ENCODE peak calls at places on chromosomes 2 and 18, in five cellular contexts. H is dorsolateral prefrontal cortex; U is CD8-positive, alpha-beta T cell; X is neural progenitor cell; N is GM06990. D is an unnamed sample.

GRCh38 chr2:43026451-43027102 is 199.8 kb downstream of the ZFP36L2 start:
- DNase-seq in H (no peak), U (no peak), X (no peak), N (no peak), D (no peak)

GRCh38 chr2:20674309-20674965 is 7.5 kb downstream of the GDF7 start:
- DNase-seq in H (no peak), U (no peak), X (no peak), N (no peak), D (no peak)

GRCh38 chr18:57811477-57812125 is 8.5 kb upstream of the ATP8B1 start:
- DNase-seq in H (no peak), U (no peak), X (no peak), N (no peak), D (peak; percentile 19)

GRCh38 chr2:102334471-102334870 is 21.1 kb upstream of the IL18R1 start:
- DNase-seq in H (no peak), U (no peak), X (no peak), N (no peak), D (no peak)

GRCh38 chr2:28395334-28396061 is 2.8 kb downstream of the FOSL2 start:
- DNase-seq in H (no peak), U (no peak), X (no peak), N (no peak), D (peak; percentile 85)

GRCh38 chr2:205696541-205697441 is 14.5 kb downstream of the NRP2 start:
- DNase-seq in H (peak; percentile 64), U (no peak), X (peak; percentile 57), N (no peak), D (no peak)

GRCh38 chr2:195498176-195498575 is 158.8 kb upstream of the SLC39A10 start:
- DNase-seq in H (peak; percentile 30), U (peak; percentile 72), X (peak; percentile 60), N (no peak), D (no peak)

GRCh38 chr2:128622371-128622770 is 303.7 kb upstream of the HS6ST1 start:
- DNase-seq in H (peak; percentile 39), U (no peak), X (no peak), N (no peak), D (no peak)

DNA sequence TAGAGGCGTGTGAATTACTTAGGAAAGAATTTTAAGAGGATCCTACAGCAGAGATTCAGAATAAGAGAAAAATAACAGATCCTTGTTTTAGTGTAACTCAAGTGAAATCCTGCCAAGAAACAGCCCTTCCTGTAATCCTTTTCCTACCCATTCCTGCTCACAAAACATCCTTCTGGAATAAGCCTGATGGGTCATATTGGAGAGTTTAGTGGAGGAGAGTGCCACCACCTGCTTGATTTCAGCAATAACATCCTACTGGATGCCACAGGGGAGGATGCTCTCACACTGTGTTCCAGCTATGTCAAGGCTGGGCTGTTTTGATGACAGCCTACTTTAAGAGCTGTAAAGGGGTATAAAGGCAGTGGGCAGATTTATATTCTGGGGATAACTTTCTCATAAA is 54.8 kb upstream of the CCDC178 start:
- DNase-seq in H (no peak), U (no peak), X (peak; percentile 70), N (no peak), D (no peak)
- TF ChIP-seq CTCF in H (peak; percentile 38), U (no peak), X (peak; percentile 76), N (peak; percentile 54), D (peak; percentile 22)

GRCh38 chr2:71069376-71069775 is 928 bp downstream of the NAGK start:
- DNase-seq in H (no peak), U (no peak), X (no peak), N (no peak), D (no peak)
- H3K4me3 ChIP-seq in H (peak overlapping the region; percentile 100), U (peak overlapping the region; percentile 77), X (peak overlapping the region; percentile 62), N (peak overlapping the region; percentile 79), D (peak overlapping the region; percentile 89)

GRCh38 chr2:110124038-110124825 is 8.6 kb upstream of the MALL start:
- DNase-seq in H (no peak), U (no peak), X (no peak), N (no peak), D (no peak)
- TF ChIP-seq CTCF in H (no peak), U (no peak), X (no peak), N (no peak), D (no peak)

GRCh38 chr18:74518456-74519315 is 15.6 kb upstream of the CNDP1 start:
- DNase-seq in H (peak; percentile 23), U (no peak), X (no peak), N (no peak), D (peak; percentile 55)

GRCh38 chr18:74519320-74520095 is 14.8 kb upstream of the CNDP1 start:
- DNase-seq in H (no peak), U (no peak), X (no peak), N (no peak), D (peak; percentile 62)

GRCh38 chr18:74522635-74523548 is 11.4 kb upstream of the CNDP1 start:
- DNase-seq in H (peak; percentile 25), U (no peak), X (no peak), N (no peak), D (no peak)

GRCh38 chr18:74520096-74520833 is 14.0 kb upstream of the CNDP1 start:
- DNase-seq in H (peak; percentile 20), U (no peak), X (no peak), N (no peak), D (no peak)

DNA sequence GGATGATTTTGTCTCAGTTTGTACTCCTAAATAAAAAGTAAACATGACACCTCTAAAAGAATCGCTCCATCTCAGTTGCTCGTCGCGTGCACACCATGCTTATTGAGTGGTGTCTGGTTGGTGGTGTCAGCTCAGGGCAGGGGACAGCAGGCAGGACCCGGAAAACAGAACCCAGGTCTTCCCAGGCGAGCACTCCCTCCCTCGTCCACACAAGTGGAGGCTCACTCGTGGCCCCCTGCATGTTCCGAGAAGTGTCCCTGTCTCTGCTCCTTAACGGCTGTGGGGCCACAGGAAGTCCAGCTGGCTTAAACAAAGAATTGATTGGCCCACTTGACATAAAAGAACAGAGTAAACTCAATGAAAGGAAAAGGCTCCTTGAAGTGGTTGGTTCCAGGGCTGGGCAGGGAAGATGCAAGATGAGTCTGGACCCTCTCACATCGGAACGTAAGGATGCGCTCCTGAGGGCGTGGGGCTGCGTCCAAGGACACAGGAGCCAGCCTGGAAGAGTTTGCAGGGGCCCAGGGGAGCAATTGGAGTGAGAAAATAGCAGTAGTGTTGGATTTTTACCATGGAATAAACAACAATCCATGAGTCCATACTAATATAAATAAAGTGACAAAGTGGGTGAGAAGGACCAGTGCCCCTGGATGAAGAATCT is 13.1 kb upstream of the CNDP1 start:
- DNase-seq in H (no peak), U (no peak), X (no peak), N (no peak), D (no peak)
- H3K4me3 ChIP-seq in H (no peak overlapping the region), U (no peak overlapping the region), X (no peak overlapping the region), N (no peak overlapping the region), D (no peak overlapping the region)

GRCh38 chr2:12498286-12498685 is 218.4 kb upstream of the TRIB2 start:
- DNase-seq in H (no peak), U (no peak), X (no peak), N (no peak), D (no peak)

GRCh38 chr2:12500899-12501298 is 215.8 kb upstream of the TRIB2 start:
- DNase-seq in H (no peak), U (no peak), X (no peak), N (no peak), D (no peak)

GRCh38 chr2:12495247-12495868 is 221.4 kb upstream of the TRIB2 start:
- DNase-seq in H (no peak), U (no peak), X (no peak), N (no peak), D (no peak)

GRCh38 chr2:12501469-12502147 is 215.1 kb upstream of the TRIB2 start:
- DNase-seq in H (no peak), U (peak; percentile 72), X (no peak), N (peak; percentile 72), D (no peak)

GRCh38 chr2:12498703-12499102 is 218.0 kb upstream of the TRIB2 start:
- DNase-seq in H (no peak), U (no peak), X (no peak), N (no peak), D (no peak)
- TF ChIP-seq CTCF in H (no peak), U (no peak), X (no peak), N (no peak), D (no peak)

DNA sequence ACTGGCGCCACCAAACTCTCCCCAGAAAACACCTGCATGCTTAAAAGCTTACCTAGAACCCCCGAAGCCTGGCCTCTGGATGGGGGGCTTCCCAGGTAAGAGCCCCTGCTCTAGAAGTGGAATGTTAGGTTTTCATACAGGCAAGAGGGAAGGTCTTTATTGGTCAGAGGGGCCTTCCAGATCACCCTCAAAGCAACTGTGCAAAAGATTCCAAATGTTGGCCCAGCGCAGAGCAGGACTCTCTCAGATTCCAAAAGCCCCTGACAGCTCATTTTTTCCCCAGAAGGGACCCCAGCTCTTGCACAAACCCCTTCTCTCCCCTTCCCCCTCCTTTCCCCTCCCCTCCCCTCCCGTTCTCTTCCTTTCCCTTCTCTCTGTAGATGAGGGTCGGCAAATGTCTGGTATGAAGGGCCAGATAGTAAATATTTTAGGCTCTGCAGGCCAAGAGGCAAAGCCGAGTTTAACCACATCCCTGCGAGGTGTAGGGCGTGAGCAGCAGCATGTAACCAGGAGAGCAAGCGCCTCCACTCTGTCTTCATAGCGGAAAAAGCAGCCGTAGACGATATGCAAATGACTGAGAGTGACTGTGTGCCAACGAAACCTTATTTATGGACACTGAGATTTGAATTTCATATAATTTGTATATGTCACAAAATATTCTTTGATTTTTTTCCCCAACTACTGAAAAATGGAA is 116.9 kb downstream of the SMAD7 start:
- DNase-seq in H (peak; percentile 24), U (peak; percentile 49), X (no peak), N (peak; percentile 35), D (peak; percentile 62)
- H3K4me3 ChIP-seq in H (peak overlapping the region; percentile 10), U (peak overlapping the region; percentile 8), X (no peak overlapping the region), N (peak overlapping the region; percentile 49), D (peak overlapping the region; percentile 35)

DNA sequence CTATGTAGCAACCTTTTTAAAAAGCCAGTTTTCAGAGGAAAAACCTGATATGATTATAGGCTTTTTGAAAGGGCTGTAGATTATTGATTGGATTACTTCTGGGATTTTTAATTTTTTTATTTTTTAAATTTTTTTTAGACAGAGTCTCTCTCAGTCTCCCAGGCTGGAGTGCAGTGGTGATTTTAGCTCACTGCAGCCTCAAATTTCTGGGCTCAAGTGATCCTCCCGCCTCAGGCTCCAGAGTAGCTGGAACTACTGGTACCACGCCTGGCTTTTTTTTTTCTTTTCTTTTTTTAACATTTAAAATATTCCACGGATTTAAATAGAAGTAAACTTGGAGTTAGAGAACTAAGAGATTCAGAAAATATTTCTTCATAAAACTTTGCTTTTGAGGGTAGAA is 1.2 kb downstream of the MRPL19 start:
- DNase-seq in H (no peak), U (no peak), X (no peak), N (no peak), D (no peak)
- TF ChIP-seq CTCF in H (no peak), U (no peak), X (peak; percentile 7), N (no peak), D (no peak)

D was measured in coronary artery.